ENCODE peak calls at places on chromosomes 5 and 9, in six cellular contexts. F is tibial artery, D is BE2C, I is astrocyte of the spinal cord, H is brain microvascular endothelial cell, Z is lower leg skin. K is an unnamed sample.

GRCh38 chr9:129333613-129333960 is 155.5 kb upstream of the IER5L start:
- DNase-seq in F (no peak), D (no peak), I (no peak), H (no peak), Z (no peak), K (no peak)

GRCh38 chr5:157860898-157861894 is 2.3 kb upstream of the CLINT1 start:
- DNase-seq in F (no peak), D (no peak), I (no peak), H (no peak), Z (no peak), K (peak; percentile 80)

GRCh38 chr5:168793844-168794837 is 215.0 kb upstream of the PANK3 start:
- DNase-seq in F (peak; percentile 62), D (peak; percentile 30), I (peak; percentile 41), H (peak; percentile 23), Z (peak; percentile 66), K (no peak)

GRCh38 chr9:84339951-84340350 is 607 bp downstream of the SLC28A3 start:
- DNase-seq in F (no peak), D (no peak), I (peak; percentile 22), H (no peak), Z (no peak), K (no peak)

GRCh38 chr9:121282309-121283071 is 14.5 kb downstream of the GSN start:
- DNase-seq in F (peak; percentile 79), D (no peak), I (peak; percentile 62), H (no peak), Z (peak; percentile 85), K (no peak)

GRCh38 chr9:32969270-32969669 is 32.2 kb downstream of the APTX start:
- DNase-seq in F (no peak), D (no peak), I (peak; percentile 13), H (peak; percentile 64), Z (no peak), K (no peak)

GRCh38 chr5:35415305-35415704 is 185.0 kb upstream of the PRLR start:
- DNase-seq in F (no peak), D (no peak), I (no peak), H (no peak), Z (no peak), K (no peak)

GRCh38 chr5:180142824-180143610 is 66.0 kb downstream of the RASGEF1C start:
- DNase-seq in F (no peak), D (no peak), I (no peak), H (no peak), Z (no peak), K (no peak)

DNA sequence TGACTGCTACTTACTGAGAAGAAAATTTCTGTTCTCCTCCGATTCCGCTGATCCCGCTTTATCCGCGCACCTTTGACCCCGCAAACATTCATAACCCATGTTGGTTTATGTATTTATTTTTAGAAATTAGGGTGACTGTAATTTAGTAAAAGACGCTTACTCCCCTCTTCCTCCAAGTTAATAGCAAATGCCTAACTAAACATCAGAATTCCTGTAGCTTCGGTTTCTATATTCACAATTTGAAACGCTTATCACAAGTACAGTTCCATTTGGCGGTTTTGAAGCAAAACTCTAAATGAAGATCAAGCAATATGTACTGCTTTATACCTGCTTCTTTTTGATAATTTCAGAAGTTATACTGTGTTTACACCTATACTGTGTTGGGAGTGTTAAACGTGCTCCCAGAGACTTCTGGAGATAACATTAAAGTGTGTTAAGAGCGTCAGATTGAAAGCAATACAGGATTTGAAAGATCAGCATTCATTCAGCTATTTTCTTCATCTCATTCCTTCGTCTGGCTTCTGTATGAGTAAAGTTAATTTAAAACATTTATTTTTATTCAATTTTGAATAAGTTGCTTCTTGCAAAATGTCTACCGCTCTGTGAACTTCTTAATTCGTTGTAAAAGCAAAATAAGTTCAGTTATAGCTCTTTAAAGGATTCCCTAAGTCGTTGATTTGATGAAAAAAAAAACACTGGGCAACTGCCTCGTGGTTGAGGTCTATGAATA is 2.4 kb downstream of the PRDM6 start:
- DNase-seq in F (no peak), D (no peak), I (peak; percentile 77), H (no peak), Z (no peak), K (no peak)
- H3K4me3 ChIP-seq in F (peak overlapping the region; percentile 90), D (no peak overlapping the region), I (no peak overlapping the region), H (no peak overlapping the region), Z (no peak overlapping the region), K (no peak overlapping the region)

GRCh38 chr5:114018178-114018577 is 343.7 kb upstream of the KCNN2 start:
- DNase-seq in F (no peak), D (no peak), I (no peak), H (no peak), Z (no peak), K (no peak)
- TF ChIP-seq CTCF in F (no peak), D (peak; percentile 29), I (no peak), H (no peak), Z (no peak), K (peak; percentile 10)

GRCh38 chr5:75303419-75303818 is 33.6 kb upstream of the HMGCR start:
- DNase-seq in F (no peak), D (peak; percentile 55), I (no peak), H (no peak), Z (no peak), K (no peak)

GRCh38 chr5:75300084-75300483 is 36.9 kb upstream of the HMGCR start:
- DNase-seq in F (no peak), D (no peak), I (no peak), H (no peak), Z (no peak), K (no peak)
- H3K4me3 ChIP-seq in F (no peak overlapping the region), D (no peak overlapping the region), I (no peak overlapping the region), H (no peak overlapping the region), Z (no peak overlapping the region), K (no peak overlapping the region)

GRCh38 chr5:152532714-152533113 is 127.6 kb upstream of the NMUR2 start:
- DNase-seq in F (no peak), D (no peak), I (peak; percentile 65), H (peak; percentile 15), Z (no peak), K (no peak)
- TF ChIP-seq CTCF in F (peak; percentile 75), D (peak; percentile 53), I (peak; percentile 25), H (peak; percentile 16), Z (no peak), K (peak; percentile 48)

DNA sequence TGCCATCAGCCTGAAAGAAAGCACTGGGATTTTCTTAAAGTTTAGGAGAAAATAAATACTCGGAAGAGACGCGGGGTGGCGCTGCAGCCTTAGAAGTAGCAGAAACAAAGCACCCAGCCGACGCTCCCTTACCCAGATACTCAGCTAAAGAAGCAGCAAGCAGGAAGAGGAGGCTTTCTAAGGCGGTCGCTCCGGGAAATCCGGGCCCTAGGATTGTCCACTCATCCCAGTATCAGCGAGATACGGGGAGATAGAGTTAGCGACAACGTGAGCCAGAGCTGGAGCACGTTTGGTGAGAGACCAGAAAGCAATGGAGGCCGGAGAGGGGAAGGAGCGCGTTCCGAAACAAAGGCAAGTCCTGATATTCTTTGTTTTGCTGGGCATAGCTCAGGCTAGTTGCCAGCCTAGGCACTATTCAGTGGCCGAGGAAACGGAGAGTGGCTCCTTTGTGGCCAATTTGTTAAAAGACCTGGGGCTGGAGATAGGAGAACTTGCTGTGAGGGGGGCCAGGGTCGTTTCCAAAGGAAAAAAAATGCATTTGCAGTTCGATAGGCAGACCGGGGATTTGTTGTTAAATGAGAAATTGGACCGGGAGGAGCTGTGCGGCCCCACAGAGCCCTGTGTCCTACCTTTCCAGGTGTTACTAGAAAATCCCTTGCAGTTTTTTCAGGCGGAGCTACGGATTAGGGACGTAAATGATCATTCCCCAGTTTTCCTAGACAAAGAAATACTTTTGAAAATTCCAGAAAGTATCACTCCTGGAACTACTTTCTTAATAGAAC is at the start of gene PCDHB2:
- DNase-seq in F (peak; percentile 25), D (peak; percentile 76), I (peak; percentile 1), H (no peak), Z (no peak), K (no peak)
- H3K4me3 ChIP-seq in F (peak within 1 kb of the TSS; percentile 17), D (peak within 1 kb of the TSS; percentile 78), I (peak within 1 kb of the TSS; percentile 12), H (no peak within 1 kb of the TSS), Z (no peak within 1 kb of the TSS), K (no peak within 1 kb of the TSS)

GRCh38 chr9:81609782-81610738 is 79.3 kb downstream of the TLE1 start:
- DNase-seq in F (no peak), D (no peak), I (peak; percentile 56), H (peak; percentile 38), Z (no peak), K (no peak)
- TF ChIP-seq CTCF in F (no peak), D (no peak), I (no peak), H (no peak), Z (no peak), K (no peak)

DNA sequence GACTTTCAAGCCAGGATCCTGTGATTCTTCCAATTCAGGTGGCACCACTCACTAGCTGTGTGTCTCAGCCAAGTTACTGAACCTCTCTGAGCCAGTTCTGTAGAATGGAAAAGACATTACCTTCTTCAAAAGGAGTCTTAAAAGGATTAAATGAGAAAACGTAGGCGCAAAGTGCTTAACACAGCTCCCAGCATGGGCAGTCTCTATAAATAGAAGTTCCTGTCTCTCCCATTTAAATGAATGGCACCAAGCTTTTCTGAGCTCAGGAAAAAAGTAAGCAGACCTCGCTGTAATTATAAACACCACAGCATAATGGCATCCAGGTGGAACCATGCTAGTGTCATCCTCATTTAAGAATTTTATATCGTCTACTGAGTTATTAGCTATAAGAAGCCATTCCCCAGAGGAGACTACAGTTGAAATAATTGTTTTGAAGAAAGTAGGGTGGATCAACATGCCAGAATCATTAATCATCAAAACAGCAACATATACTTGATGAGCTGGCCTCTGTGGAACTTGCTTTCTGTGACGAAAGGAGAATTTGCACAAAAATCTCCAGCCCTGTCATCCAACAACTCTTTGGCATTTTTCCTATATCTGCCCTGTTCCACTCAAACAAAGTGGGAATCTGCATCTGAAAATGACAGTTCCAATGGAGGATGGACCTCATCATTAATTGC is 188.9 kb downstream of the SPOCK1 start:
- DNase-seq in F (no peak), D (no peak), I (peak; percentile 87), H (peak; percentile 87), Z (no peak), K (no peak)
- H3K4me3 ChIP-seq in F (no peak overlapping the region), D (no peak overlapping the region), I (no peak overlapping the region), H (no peak overlapping the region), Z (no peak overlapping the region), K (no peak overlapping the region)

GRCh38 chr5:94830520-94830919 is 212.1 kb downstream of the SLF1 start:
- DNase-seq in F (no peak), D (peak; percentile 10), I (no peak), H (no peak), Z (no peak), K (no peak)
- TF ChIP-seq CTCF in F (no peak), D (peak; percentile 65), I (peak; percentile 43), H (peak; percentile 63), Z (no peak), K (peak; percentile 48)

GRCh38 chr5:7787770-7788169 is 63.2 kb downstream of the CFAP90 start:
- DNase-seq in F (no peak), D (no peak), I (no peak), H (no peak), Z (no peak), K (no peak)
- H3K4me3 ChIP-seq in F (no peak overlapping the region), D (no peak overlapping the region), I (no peak overlapping the region), H (no peak overlapping the region), Z (no peak overlapping the region), K (no peak overlapping the region)